ENCODE peak calls at places on chromosomes 11 and 22, in eight cellular contexts. K is CD8-positive, alpha-beta memory T cell; J is AG04450; U is non-pigmented ciliary epithelial cell; X is psoas muscle; P is K562; H is GM04503; W is AG20443. C is an unnamed sample.

GRCh38 chr11:124167852-124168251 is 15.3 kb upstream of the OR10D3 start:
- DNase-seq in K (no peak), J (no peak), H (no peak), X (no peak), U (no peak), P (no peak), W (no peak), C (no peak)

GRCh38 chr11:1762537-1763302 is 1.0 kb downstream of the CTSD start:
- DNase-seq in H (no peak), U (no peak), P (peak; percentile 77), J (no peak), X (peak; percentile 85), W (peak; percentile 61), K (no peak), C (peak; percentile 54)

GRCh38 chr11:67045314-67045713 is 11.3 kb upstream of the RHOD start:
- DNase-seq in W (peak; percentile 90), U (peak; percentile 76), P (no peak), H (no peak), K (no peak), X (peak; percentile 82), J (peak; percentile 69), C (peak; percentile 83)

GRCh38 chr11:132168326-132168725 is 797.9 kb downstream of the NTM start:
- DNase-seq in P (no peak), K (no peak), W (no peak), X (no peak), U (no peak), H (no peak), J (no peak), C (no peak)

GRCh38 chr11:95092549-95093324 is 3.1 kb downstream of the ENDOD1 start:
- DNase-seq in H (peak; percentile 27), X (peak; percentile 55), K (no peak), W (peak; percentile 63), P (peak; percentile 35), J (no peak), U (no peak), C (peak; percentile 32)

GRCh38 chr11:73386026-73386425 is 9.8 kb downstream of the RELT start:
- DNase-seq in X (no peak), P (peak; percentile 83), J (no peak), K (no peak), H (no peak), U (no peak), W (no peak), C (peak; percentile 94)

GRCh38 chr11:57763568-57763967 is 2.0 kb downstream of the CTNND1 start:
- DNase-seq in X (no peak), W (peak; percentile 58), K (no peak), U (no peak), P (peak; percentile 54), J (no peak), H (no peak), C (no peak)

GRCh38 chr22:28034760-28035401 is 115.8 kb upstream of the PITPNB start:
- DNase-seq in J (no peak), H (no peak), W (no peak), X (peak; percentile 95), P (peak; percentile 67), U (peak; percentile 22), K (no peak), C (no peak)

GRCh38 chr11:58621586-58622262 is 741 bp upstream of the CNTF start:
- DNase-seq in U (no peak), K (no peak), J (no peak), H (no peak), P (no peak), X (no peak), W (no peak), C (no peak)

GRCh38 chr22:37018086-37018814 is 997 bp downstream of the TST start:
- DNase-seq in X (peak; percentile 62), W (no peak), H (no peak), K (no peak), U (no peak), J (no peak), P (no peak), C (no peak)

GRCh38 chr11:117381988-117382387 is 54.3 kb downstream of the CEP164 start:
- DNase-seq in K (no peak), X (no peak), U (no peak), W (no peak), P (no peak), J (no peak), H (no peak), C (peak; percentile 50)

GRCh38 chr22:46031965-46032851 is 55.2 kb upstream of the WNT7B start:
- DNase-seq in P (no peak), W (no peak), H (no peak), U (no peak), K (no peak), X (no peak), J (no peak), C (peak; percentile 58)

GRCh38 chr11:6755303-6755952 is 16.3 kb downstream of the OR2AG2 start:
- DNase-seq in P (peak; percentile 56), X (no peak), K (peak; percentile 16), W (peak; percentile 71), H (no peak), J (no peak), U (peak; percentile 4), C (peak; percentile 32)

GRCh38 chr11:32615422-32615821 is 31.8 kb downstream of the EIF3M start:
- DNase-seq in K (no peak), H (no peak), W (no peak), J (no peak), U (no peak), P (peak; percentile 13), X (no peak), C (no peak)

GRCh38 chr22:46357186-46357500 is 21.6 kb downstream of the TRMU start:
- DNase-seq in J (no peak), H (no peak), K (no peak), W (no peak), P (no peak), X (peak; percentile 45), U (no peak), C (no peak)

GRCh38 chr11:66974724-66975402 is at the start of gene C11orf86:
- DNase-seq in H (no peak), P (no peak), X (no peak), U (no peak), K (no peak), W (no peak), J (no peak), C (no peak)

GRCh38 chr11:3955299-3955665 is 99.8 kb downstream of the STIM1 start:
- DNase-seq in J (no peak), W (no peak), K (no peak), X (no peak), U (no peak), H (no peak), P (no peak), C (no peak)

GRCh38 chr11:78011301-78011700 is 11.8 kb downstream of the KCTD14 start:
- DNase-seq in P (no peak), H (no peak), W (no peak), J (no peak), U (no peak), K (no peak), X (no peak), C (no peak)

GRCh38 chr22:23796461-23796860 is 9.7 kb downstream of the SMARCB1 start:
- DNase-seq in P (no peak), J (no peak), H (no peak), K (no peak), W (no peak), U (no peak), X (no peak), C (no peak)

GRCh38 chr11:62912268-62912667 is 8.9 kb downstream of the CHRM1 start:
- DNase-seq in K (no peak), J (no peak), X (no peak), P (no peak), H (no peak), W (no peak), U (no peak), C (no peak)

GRCh38 chr11:71563401-71563800 is 2.0 kb upstream of the KRTAP5-10 start:
- DNase-seq in P (peak; percentile 53), K (no peak), H (peak; percentile 30), J (no peak), X (no peak), W (peak; percentile 65), U (peak; percentile 11), C (peak; percentile 68)

GRCh38 chr11:96393753-96394348 is 4.0 kb downstream of the JRKL start:
- DNase-seq in J (peak; percentile 4), P (peak; percentile 36), W (peak; percentile 40), H (peak; percentile 5), X (no peak), U (peak; percentile 14), K (no peak), C (peak; percentile 66)

GRCh38 chr11:121472310-121472709 is 19.5 kb upstream of the SORL1-AS1 start:
- DNase-seq in H (no peak), P (no peak), W (no peak), U (no peak), X (no peak), J (no peak), K (no peak), C (no peak)

GRCh38 chr11:94873910-94874575 is 99.3 kb downstream of the CWC15 start:
- DNase-seq in P (no peak), X (no peak), H (no peak), W (no peak), J (no peak), U (no peak), K (no peak), C (no peak)

GRCh38 chr22:48075604-48076400 is 1313.4 kb downstream of the TBC1D22A start:
- DNase-seq in K (no peak), J (no peak), X (no peak), H (no peak), W (no peak), U (no peak), P (no peak), C (no peak)

GRCh38 chr11:128244896-128245295 is 342.5 kb downstream of the ETS1 start:
- DNase-seq in K (no peak), P (no peak), H (no peak), J (no peak), U (no peak), W (no peak), X (no peak), C (no peak)

GRCh38 chr22:44775862-44776261 is 23.5 kb downstream of the ARHGAP8 start:
- DNase-seq in X (no peak), K (no peak), P (no peak), U (no peak), W (no peak), H (no peak), J (no peak), C (no peak)

GRCh38 chr11:27770576-27770975 is 70.3 kb upstream of the BDNF start:
- DNase-seq in H (no peak), J (no peak), P (no peak), U (no peak), K (no peak), W (no peak), X (no peak), C (no peak)

GRCh38 chr22:40898850-40899357 is 37.0 kb upstream of the DNAJB7 start:
- DNase-seq in W (peak; percentile 70), K (no peak), H (peak; percentile 16), U (peak; percentile 31), X (no peak), P (peak; percentile 35), J (peak; percentile 27), C (peak; percentile 64)

GRCh38 chr11:4704790-4705334 is 278 bp downstream of the MMP26 start:
- DNase-seq in W (no peak), H (no peak), K (no peak), P (no peak), U (no peak), X (no peak), J (no peak), C (peak; percentile 1)

GRCh38 chr11:48034926-48035876 is 54.8 kb downstream of the PTPRJ start:
- DNase-seq in U (no peak), X (peak; percentile 92), P (no peak), K (no peak), W (peak; percentile 21), H (no peak), J (no peak), C (no peak)

GRCh38 chr11:86741489-86742435 is 58.6 kb upstream of the PRSS23 start:
- DNase-seq in K (no peak), J (no peak), P (no peak), X (no peak), U (peak; percentile 85), H (peak; percentile 65), W (peak; percentile 47), C (no peak)